ENCODE peak calls at places on chromosome 14, in five cellular contexts. X is HTR-8/SVneo, T is COLO829, R is OCI-M1, N is Ammon's horn. Q is an unnamed sample.

GRCh38 chr14:90356925-90357324 is 25.2 kb upstream of the NRDE2 start:
- DNase-seq in X (no peak), T (no peak), R (no peak), N (no peak), Q (no peak)

GRCh38 chr14:77599894-77600293 is 16.5 kb downstream of the SPTLC2 start:
- DNase-seq in X (no peak), T (no peak), R (peak; percentile 8), N (no peak), Q (no peak)

GRCh38 chr14:88492272-88493089 is 62.3 kb downstream of the PTPN21 start:
- DNase-seq in X (peak; percentile 64), T (peak; percentile 73), R (peak; percentile 81), N (peak; percentile 85), Q (peak; percentile 75)

GRCh38 chr14:75222208-75222701 is 45.8 kb upstream of the TMED10 start:
- DNase-seq in X (peak; percentile 95), T (no peak), R (no peak), N (peak; percentile 51), Q (peak; percentile 92)

GRCh38 chr14:99518441-99519346 is 37.5 kb downstream of the CCNK start:
- DNase-seq in X (peak; percentile 84), T (peak; percentile 63), R (peak; percentile 64), N (peak; percentile 72), Q (peak; percentile 68)

GRCh38 chr14:74429221-74429691 is 3.2 kb upstream of the SYNDIG1L start:
- DNase-seq in X (no peak), T (no peak), R (no peak), N (no peak), Q (no peak)

GRCh38 chr14:23432946-23433345 is 2.5 kb downstream of the MYH7 start:
- DNase-seq in X (no peak), T (no peak), R (no peak), N (no peak), Q (no peak)

GRCh38 chr14:33950320-33951182 is at the start of gene EGLN3:
- DNase-seq in X (peak; percentile 83), T (peak; percentile 59), R (peak; percentile 70), N (peak; percentile 95), Q (peak; percentile 52)

GRCh38 chr14:101876539-101876938 is 87.8 kb upstream of the DYNC1H1 start:
- DNase-seq in X (no peak), T (no peak), R (peak; percentile 80), N (peak; percentile 55), Q (no peak)

GRCh38 chr14:101072945-101073597 is 169.5 kb upstream of the RTL1 start:
- DNase-seq in X (peak; percentile 97), T (peak; percentile 84), R (peak; percentile 10), N (no peak), Q (peak; percentile 98)

GRCh38 chr14:104665663-104666522 is 23.5 kb upstream of the INF2 start:
- DNase-seq in X (no peak), T (peak; percentile 96), R (no peak), N (peak; percentile 97), Q (peak; percentile 45)

GRCh38 chr14:23610090-23610814 is 25.9 kb upstream of the DHRS2 start:
- DNase-seq in X (no peak), T (no peak), R (no peak), N (no peak), Q (no peak)

GRCh38 chr14:104924421-104925213 is at the start of gene PLD4:
- DNase-seq in X (no peak), T (no peak), R (peak; percentile 18), N (no peak), Q (no peak)

GRCh38 chr14:76193696-76194095 is 42.0 kb downstream of the GPATCH2L start:
- DNase-seq in X (no peak), T (no peak), R (no peak), N (no peak), Q (no peak)

GRCh38 chr14:25069889-25070288 is 19.9 kb upstream of the STXBP6 start:
- DNase-seq in X (no peak), T (no peak), R (no peak), N (peak; percentile 45), Q (no peak)

GRCh38 chr14:101380512-101380911 is 180.8 kb upstream of the DIO3 start:
- DNase-seq in X (no peak), T (no peak), R (no peak), N (no peak), Q (no peak)

GRCh38 chr14:98118749-98119148 is 1153.2 kb downstream of the BCL11B start:
- DNase-seq in X (no peak), T (no peak), R (no peak), N (no peak), Q (no peak)

GRCh38 chr14:32576088-32576795 is 247.1 kb downstream of the AKAP6 start:
- DNase-seq in X (peak; percentile 26), T (peak; percentile 68), R (peak; percentile 60), N (peak; percentile 87), Q (no peak)

GRCh38 chr14:85487215-85487614 is 42.7 kb upstream of the FLRT2 start:
- DNase-seq in X (no peak), T (no peak), R (no peak), N (no peak), Q (no peak)

GRCh38 chr14:49962616-49963015 is 69.7 kb downstream of the ARF6 start:
- DNase-seq in X (no peak), T (no peak), R (no peak), N (no peak), Q (no peak)

GRCh38 chr14:29709490-29709889 is 218.2 kb downstream of the PRKD1 start:
- DNase-seq in X (no peak), T (no peak), R (peak; percentile 32), N (no peak), Q (no peak)

GRCh38 chr14:91211017-91211416 is 33.5 kb downstream of the GPR68 start:
- DNase-seq in X (no peak), T (no peak), R (no peak), N (no peak), Q (no peak)

GRCh38 chr14:92254786-92255185 is 68.2 kb upstream of the SLC24A4 start:
- DNase-seq in X (no peak), T (no peak), R (no peak), N (peak; percentile 74), Q (no peak)

GRCh38 chr14:104827173-104828055 is 26.5 kb downstream of the ZBTB42 start:
- DNase-seq in X (peak; percentile 72), T (peak; percentile 64), R (peak; percentile 38), N (no peak), Q (no peak)

GRCh38 chr14:73665130-73665529 is 20.3 kb downstream of the DNAL1 start:
- DNase-seq in X (no peak), T (no peak), R (no peak), N (no peak), Q (no peak)

Q was measured in HT1080.